ENCODE peak calls at places on chromosomes 11 and 22, in four cellular contexts. F, C, Z and N are unnamed samples.

GRCh38 chr11:70675697-70676374 is 277.5 kb downstream of the CTTN start:
- DNase-seq in F (no peak), C (peak), Z (no peak), N (peak)

GRCh38 chr11:93131709-93132108 is 66.1 kb downstream of the SLC36A4 start:
- DNase-seq in F (no peak), C (no peak), Z (no peak), N (peak)

GRCh38 chr11:124676386-124676785 is 2.7 kb downstream of the SPA17 start:
- DNase-seq in F (no peak), C (peak), Z (peak), N (no peak)

GRCh38 chr11:62687508-62688396 is 1.6 kb downstream of the LRRN4CL start:
- DNase-seq in F (no peak), C (no peak), Z (no peak), N (no peak)

GRCh38 chr11:64115751-64116522 is 50.0 kb downstream of the MACROD1 start:
- DNase-seq in F (no peak), C (no peak), Z (no peak), N (no peak)

GRCh38 chr11:2260491-2261364 is 9.7 kb downstream of the ASCL2 start:
- DNase-seq in F (no peak), C (no peak), Z (peak), N (no peak)

GRCh38 chr11:129252621-129253020 is 60.5 kb upstream of the ARHGAP32 start:
- DNase-seq in F (no peak), C (no peak), Z (no peak), N (no peak)

GRCh38 chr22:46373838-46374662 is 38.5 kb downstream of the TRMU start:
- DNase-seq in F (no peak), C (peak), Z (no peak), N (no peak)

GRCh38 chr11:117720061-117720511 is 76.9 kb downstream of the DSCAML1 start:
- DNase-seq in F (no peak), C (no peak), Z (no peak), N (no peak)

GRCh38 chr22:17471901-17472566 is 91.3 kb upstream of the SLC25A18 start:
- DNase-seq in F (no peak), C (no peak), Z (no peak), N (no peak)

GRCh38 chr11:2567026-2567671 is 122.3 kb downstream of the KCNQ1 start:
- DNase-seq in F (no peak), C (no peak), Z (no peak), N (peak)

GRCh38 chr11:56841210-56841810 is 92.8 kb upstream of the OR9G4 start:
- DNase-seq in F (no peak), C (peak), Z (no peak), N (peak)

GRCh38 chr22:36211237-36211881 is 9.8 kb upstream of the APOL4 start:
- DNase-seq in F (no peak), C (no peak), Z (peak), N (no peak)

GRCh38 chr11:5364214-5364613 is 12.9 kb downstream of the OR51B6 start:
- DNase-seq in F (no peak), C (no peak), Z (no peak), N (no peak)

GRCh38 chr22:50481045-50481439 is 301 bp upstream of the ADM2 start:
- DNase-seq in F (no peak), C (no peak), Z (no peak), N (no peak)

GRCh38 chr11:1746956-1747752 is 3.2 kb downstream of the IFITM10 start:
- DNase-seq in F (no peak), C (no peak), Z (peak), N (no peak)

GRCh38 chr11:134047586-134047999 is 21.3 kb upstream of the JAM3 start:
- DNase-seq in F (no peak), C (peak), Z (peak), N (peak)

GRCh38 chr11:60870276-60870675 is 2.9 kb downstream of the ZP1 start:
- DNase-seq in F (no peak), C (no peak), Z (peak), N (no peak)

GRCh38 chr11:61332266-61332822 is 561 bp downstream of the DDB1 start:
- DNase-seq in F (no peak), C (no peak), Z (no peak), N (no peak)

GRCh38 chr22:20918663-20919220 is 1.5 kb downstream of the CRKL start:
- DNase-seq in F (no peak), C (no peak), Z (no peak), N (peak)

GRCh38 chr11:108629274-108629673 is 35.6 kb upstream of the DDX10 start:
- DNase-seq in F (no peak), C (peak), Z (no peak), N (no peak)

GRCh38 chr11:120556841-120557240 is 45.3 kb downstream of the GRIK4 start:
- DNase-seq in F (no peak), C (no peak), Z (no peak), N (no peak)

GRCh38 chr11:83540112-83540675 is 254.0 kb upstream of the CCDC90B start:
- DNase-seq in F (no peak), C (no peak), Z (no peak), N (no peak)

GRCh38 chr22:23363683-23364082 is 183.4 kb downstream of the BCR start:
- DNase-seq in F (peak), C (no peak), Z (no peak), N (no peak)

GRCh38 chr22:23365961-23366360 is 185.7 kb downstream of the BCR start:
- DNase-seq in F (peak), C (no peak), Z (no peak), N (no peak)

GRCh38 chr22:23365524-23365923 is 185.2 kb downstream of the BCR start:
- DNase-seq in F (peak), C (no peak), Z (no peak), N (no peak)

GRCh38 chr22:23361676-23362075 is 181.4 kb downstream of the BCR start:
- DNase-seq in F (peak), C (no peak), Z (no peak), N (no peak)

DNA sequence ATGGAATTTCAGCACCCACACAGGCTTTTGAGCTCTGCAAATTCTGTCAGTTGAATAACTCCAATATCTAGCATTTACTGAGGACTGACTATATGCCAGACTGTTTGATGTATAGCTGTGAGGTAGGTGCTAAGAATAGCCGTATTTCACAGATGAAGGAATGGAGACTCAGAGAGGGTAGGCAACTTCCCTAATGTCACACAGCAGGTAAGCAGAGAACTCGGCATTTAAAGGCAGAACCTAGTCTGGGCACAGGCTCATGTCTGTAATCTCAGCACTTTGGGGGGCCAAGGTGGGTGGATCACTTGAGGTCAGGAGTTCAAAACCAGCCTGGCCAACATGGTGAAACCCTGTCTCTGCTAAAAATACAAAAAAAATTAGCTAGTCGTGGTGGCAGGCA is 184.1 kb downstream of the BCR start:
- DNase-seq in F (peak), C (no peak), Z (no peak), N (no peak)
- TF ChIP-seq CTCF in F (no peak), C (no peak), Z (no peak), N (no peak)

DNA sequence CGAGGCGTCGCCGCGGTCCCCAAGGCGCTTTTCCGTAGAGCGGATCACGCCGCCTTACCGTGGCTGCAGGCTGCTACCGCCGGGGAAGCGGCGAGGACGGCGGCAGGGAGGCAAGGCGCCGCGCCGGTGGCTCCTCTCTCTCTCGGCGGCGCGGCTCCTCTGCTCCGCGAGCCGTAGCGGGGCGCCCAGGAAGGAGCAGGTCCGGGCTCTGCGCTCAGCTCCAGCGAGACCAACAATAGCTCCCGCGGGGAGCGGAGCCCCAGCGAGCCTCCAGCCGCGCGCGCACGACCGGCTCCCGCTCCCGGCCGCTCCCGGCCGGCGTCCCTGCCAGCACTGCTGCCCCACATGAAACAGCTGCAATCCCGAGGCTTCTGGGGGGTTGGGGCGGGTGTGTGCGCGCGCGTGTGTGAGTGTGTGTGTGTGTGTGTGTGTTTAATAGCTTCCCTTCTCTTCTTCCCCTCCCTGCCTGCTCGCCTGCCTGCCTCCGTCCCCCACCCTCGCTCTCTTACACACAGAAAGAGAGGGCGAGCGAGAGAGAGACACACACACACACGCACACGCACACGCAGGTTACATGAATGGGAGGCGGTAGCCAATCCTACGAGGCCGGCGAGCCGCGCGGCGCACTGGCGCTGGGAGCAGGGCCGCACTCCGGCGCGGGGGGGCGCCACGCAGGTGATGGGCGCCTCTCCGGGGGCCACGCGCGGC is at the start of gene TENM4:
- DNase-seq in F (peak), C (peak), Z (peak), N (peak)
- TF ChIP-seq CTCF in F (peak), C (no peak), Z (no peak), N (no peak)

DNA sequence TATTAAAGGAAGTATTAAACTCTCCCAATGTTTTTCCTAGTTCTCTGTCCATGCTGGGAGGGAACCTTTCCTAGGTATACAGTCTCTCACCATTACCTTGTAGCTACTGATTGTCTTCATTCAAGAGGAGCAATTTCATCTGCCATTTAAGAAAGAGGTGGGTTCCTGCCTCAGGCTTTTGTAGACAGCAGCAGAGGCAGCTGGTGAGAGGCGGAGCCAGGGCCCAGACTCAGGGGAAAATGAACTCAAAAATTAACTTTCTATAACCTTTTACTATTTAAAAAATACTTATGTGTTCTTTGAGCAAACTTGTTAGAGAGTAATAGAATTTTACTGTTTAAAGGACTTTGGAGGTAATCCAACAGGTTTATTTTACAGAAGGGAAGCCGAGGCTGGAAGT is 133.0 kb downstream of the SNX19 start:
- DNase-seq in F (no peak), C (no peak), Z (no peak), N (no peak)
- TF ChIP-seq CTCF in F (no peak), C (no peak), Z (no peak), N (no peak)

GRCh38 chr22:19646383-19646782 is 67.9 kb upstream of the SEPTIN5 start:
- DNase-seq in F (no peak), C (no peak), Z (no peak), N (no peak)

GRCh38 chr22:19644314-19645223 is 69.7 kb upstream of the SEPTIN5 start:
- DNase-seq in F (no peak), C (no peak), Z (peak), N (no peak)

GRCh38 chr22:19645905-19646304 is 68.4 kb upstream of the SEPTIN5 start:
- DNase-seq in F (no peak), C (no peak), Z (no peak), N (no peak)

GRCh38 chr22:19643448-19644313 is 70.6 kb upstream of the SEPTIN5 start:
- DNase-seq in F (no peak), C (no peak), Z (no peak), N (no peak)

DNA sequence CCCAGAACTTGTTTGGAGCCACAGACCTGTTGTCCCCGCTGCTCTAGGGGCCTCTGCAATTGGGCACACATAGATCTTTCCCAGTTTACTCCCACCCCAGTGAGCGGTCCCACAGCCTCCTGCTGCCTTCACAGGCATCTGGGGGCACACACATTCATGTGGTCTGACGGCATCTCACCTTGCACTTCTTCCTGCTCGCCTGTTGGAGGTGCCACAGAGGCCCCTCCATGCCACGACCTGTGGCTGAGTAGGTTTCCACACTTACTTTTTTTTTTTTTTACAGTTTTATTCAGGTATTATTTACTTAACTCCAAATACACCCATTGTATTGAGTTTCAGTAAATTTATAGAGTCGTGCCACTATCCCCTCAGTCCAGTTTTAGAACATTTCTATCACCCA is 68.9 kb upstream of the SEPTIN5 start:
- DNase-seq in F (no peak), C (no peak), Z (peak), N (no peak)
- TF ChIP-seq CTCF in F (peak), C (no peak), Z (no peak), N (peak)